ENCODE peak calls at places on chromosome 21, in nine cellular contexts. One of them, this sample, is unnamed.

GRCh38 chr21:40049031-40049958 is 182.1 kb downstream of the PCP4 start:
- DNase-seq in tibial nerve: no peak
- DNase-seq in GM06990: no peak
- DNase-seq in fibroblast of villous mesenchyme: no peak
- DNase-seq in CD4-positive, alpha-beta memory T cell: no peak
- DNase-seq in testis: no peak
- DNase-seq in CD4-positive, CD25-positive, alpha-beta regulatory T cell: no peak
- DNase-seq in heart left ventricle: no peak
- DNase-seq in tibial artery: peak
- DNase-seq in this sample: no peak

GRCh38 chr21:35885942-35886541 is 174.3 kb downstream of the SETD4 start:
- DNase-seq in tibial nerve: no peak
- DNase-seq in GM06990: no peak
- DNase-seq in fibroblast of villous mesenchyme: no peak
- DNase-seq in CD4-positive, alpha-beta memory T cell: no peak
- DNase-seq in testis: no peak
- DNase-seq in CD4-positive, CD25-positive, alpha-beta regulatory T cell: no peak
- DNase-seq in heart left ventricle: no peak
- DNase-seq in tibial artery: no peak
- DNase-seq in this sample: no peak

GRCh38 chr21:42478504-42478903 is 17.5 kb downstream of the RSPH1 start:
- DNase-seq in tibial nerve: no peak
- DNase-seq in GM06990: no peak
- DNase-seq in fibroblast of villous mesenchyme: no peak
- DNase-seq in CD4-positive, alpha-beta memory T cell: no peak
- DNase-seq in testis: no peak
- DNase-seq in CD4-positive, CD25-positive, alpha-beta regulatory T cell: no peak
- DNase-seq in heart left ventricle: no peak
- DNase-seq in tibial artery: no peak
- DNase-seq in this sample: no peak

GRCh38 chr21:38619865-38620513 is 121.7 kb upstream of the ERG start:
- DNase-seq in tibial nerve: no peak
- DNase-seq in GM06990: no peak
- DNase-seq in fibroblast of villous mesenchyme: no peak
- DNase-seq in CD4-positive, alpha-beta memory T cell: no peak
- DNase-seq in testis: peak
- DNase-seq in CD4-positive, CD25-positive, alpha-beta regulatory T cell: no peak
- DNase-seq in heart left ventricle: no peak
- DNase-seq in tibial artery: peak
- DNase-seq in this sample: peak

GRCh38 chr21:35375115-35375514 is 326.0 kb upstream of the RUNX1 start:
- DNase-seq in tibial nerve: no peak
- DNase-seq in GM06990: no peak
- DNase-seq in fibroblast of villous mesenchyme: peak
- DNase-seq in CD4-positive, alpha-beta memory T cell: no peak
- DNase-seq in testis: no peak
- DNase-seq in CD4-positive, CD25-positive, alpha-beta regulatory T cell: no peak
- DNase-seq in heart left ventricle: no peak
- DNase-seq in tibial artery: no peak
- DNase-seq in this sample: no peak

GRCh38 chr21:38679531-38679930 is 126.2 kb upstream of the ETS2 start:
- DNase-seq in tibial nerve: no peak
- DNase-seq in GM06990: peak
- DNase-seq in fibroblast of villous mesenchyme: peak
- DNase-seq in CD4-positive, alpha-beta memory T cell: no peak
- DNase-seq in testis: no peak
- DNase-seq in CD4-positive, CD25-positive, alpha-beta regulatory T cell: no peak
- DNase-seq in heart left ventricle: no peak
- DNase-seq in tibial artery: no peak
- DNase-seq in this sample: peak

GRCh38 chr21:38894899-38895298 is 89.2 kb downstream of the ETS2 start:
- DNase-seq in tibial nerve: no peak
- DNase-seq in GM06990: no peak
- DNase-seq in fibroblast of villous mesenchyme: no peak
- DNase-seq in CD4-positive, alpha-beta memory T cell: no peak
- DNase-seq in testis: no peak
- DNase-seq in CD4-positive, CD25-positive, alpha-beta regulatory T cell: no peak
- DNase-seq in heart left ventricle: no peak
- DNase-seq in tibial artery: no peak
- DNase-seq in this sample: no peak

GRCh38 chr21:29718081-29718815 is 221.5 kb downstream of the GRIK1 start:
- DNase-seq in tibial nerve: no peak
- DNase-seq in GM06990: no peak
- DNase-seq in fibroblast of villous mesenchyme: peak
- DNase-seq in CD4-positive, alpha-beta memory T cell: no peak
- DNase-seq in testis: no peak
- DNase-seq in CD4-positive, CD25-positive, alpha-beta regulatory T cell: no peak
- DNase-seq in heart left ventricle: no peak
- DNase-seq in tibial artery: no peak
- DNase-seq in this sample: peak

GRCh38 chr21:37742532-37742931 is 173.7 kb downstream of the KCNJ6 start:
- DNase-seq in tibial nerve: no peak
- DNase-seq in GM06990: no peak
- DNase-seq in fibroblast of villous mesenchyme: no peak
- DNase-seq in CD4-positive, alpha-beta memory T cell: no peak
- DNase-seq in testis: no peak
- DNase-seq in CD4-positive, CD25-positive, alpha-beta regulatory T cell: no peak
- DNase-seq in heart left ventricle: no peak
- DNase-seq in tibial artery: no peak
- DNase-seq in this sample: no peak

GRCh38 chr21:39313042-39313456 is 383 bp downstream of the BRWD1 start:
- DNase-seq in tibial nerve: no peak
- DNase-seq in GM06990: no peak
- DNase-seq in fibroblast of villous mesenchyme: no peak
- DNase-seq in CD4-positive, alpha-beta memory T cell: peak
- DNase-seq in testis: peak
- DNase-seq in CD4-positive, CD25-positive, alpha-beta regulatory T cell: no peak
- DNase-seq in heart left ventricle: peak
- DNase-seq in tibial artery: peak
- DNase-seq in this sample: peak

GRCh38 chr21:38861006-38861405 is 55.3 kb downstream of the ETS2 start:
- DNase-seq in tibial nerve: no peak
- DNase-seq in GM06990: no peak
- DNase-seq in fibroblast of villous mesenchyme: no peak
- DNase-seq in CD4-positive, alpha-beta memory T cell: no peak
- DNase-seq in testis: no peak
- DNase-seq in CD4-positive, CD25-positive, alpha-beta regulatory T cell: no peak
- DNase-seq in heart left ventricle: peak
- DNase-seq in tibial artery: no peak
- DNase-seq in this sample: no peak

GRCh38 chr21:36966846-36967657 is 583 bp upstream of the HLCS start:
- DNase-seq in tibial nerve: no peak
- DNase-seq in GM06990: no peak
- DNase-seq in fibroblast of villous mesenchyme: peak
- DNase-seq in CD4-positive, alpha-beta memory T cell: no peak
- DNase-seq in testis: peak
- DNase-seq in CD4-positive, CD25-positive, alpha-beta regulatory T cell: no peak
- DNase-seq in heart left ventricle: no peak
- DNase-seq in tibial artery: no peak
- DNase-seq in this sample: no peak

GRCh38 chr21:43717166-43717853 is 1.6 kb upstream of the PDXK start:
- DNase-seq in tibial nerve: no peak
- DNase-seq in GM06990: no peak
- DNase-seq in fibroblast of villous mesenchyme: no peak
- DNase-seq in CD4-positive, alpha-beta memory T cell: no peak
- DNase-seq in testis: no peak
- DNase-seq in CD4-positive, CD25-positive, alpha-beta regulatory T cell: no peak
- DNase-seq in heart left ventricle: peak
- DNase-seq in tibial artery: no peak
- DNase-seq in this sample: no peak

GRCh38 chr21:42174173-42174572 is 44.8 kb upstream of the ABCG1 start:
- DNase-seq in tibial nerve: no peak
- DNase-seq in GM06990: no peak
- DNase-seq in fibroblast of villous mesenchyme: no peak
- DNase-seq in CD4-positive, alpha-beta memory T cell: no peak
- DNase-seq in testis: peak
- DNase-seq in CD4-positive, CD25-positive, alpha-beta regulatory T cell: no peak
- DNase-seq in heart left ventricle: peak
- DNase-seq in tibial artery: no peak
- DNase-seq in this sample: no peak

GRCh38 chr21:10418649-10419048 is 102.7 kb upstream of the TPTE start:
- DNase-seq in tibial nerve: no peak
- DNase-seq in GM06990: no peak
- DNase-seq in fibroblast of villous mesenchyme: no peak
- DNase-seq in CD4-positive, alpha-beta memory T cell: no peak
- DNase-seq in testis: no peak
- DNase-seq in CD4-positive, CD25-positive, alpha-beta regulatory T cell: no peak
- DNase-seq in heart left ventricle: no peak
- DNase-seq in tibial artery: peak
- DNase-seq in this sample: no peak

DNA sequence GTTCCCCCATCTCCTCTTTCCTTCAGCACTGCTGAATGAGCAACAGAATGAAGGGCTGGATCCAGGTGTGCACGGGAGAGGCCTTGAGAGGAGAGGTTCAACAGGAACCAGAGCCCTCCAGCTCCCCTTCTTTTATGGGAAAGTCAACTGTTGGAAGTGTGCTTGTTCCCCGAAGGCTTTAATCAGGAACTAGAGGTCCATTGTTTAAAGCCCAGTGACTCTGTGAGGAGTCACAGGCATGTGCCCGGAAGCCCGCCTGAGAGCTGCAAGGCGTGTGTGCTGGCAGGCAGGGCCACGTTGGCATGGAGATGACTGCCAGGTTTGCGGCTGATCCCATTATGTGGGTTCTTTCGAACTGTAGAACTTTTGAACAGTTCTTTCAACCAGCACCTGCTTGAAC is 3.2 kb downstream of the BACE2 start:
- DNase-seq in tibial nerve: no peak
- DNase-seq in GM06990: no peak
- DNase-seq in fibroblast of villous mesenchyme: no peak
- DNase-seq in CD4-positive, alpha-beta memory T cell: no peak
- DNase-seq in testis: no peak
- DNase-seq in CD4-positive, CD25-positive, alpha-beta regulatory T cell: no peak
- DNase-seq in heart left ventricle: no peak
- DNase-seq in tibial artery: peak
- DNase-seq in this sample: no peak
- H3K4me3 ChIP-seq in tibial nerve: no peak
- H3K4me3 ChIP-seq in GM06990: no peak
- H3K4me3 ChIP-seq in fibroblast of villous mesenchyme: no peak
- H3K4me3 ChIP-seq in CD4-positive, alpha-beta memory T cell: no peak
- H3K4me3 ChIP-seq in testis: no peak
- H3K4me3 ChIP-seq in CD4-positive, CD25-positive, alpha-beta regulatory T cell: no peak
- H3K4me3 ChIP-seq in heart left ventricle: no peak
- H3K4me3 ChIP-seq in tibial artery: peak
- H3K4me3 ChIP-seq in this sample: no peak

GRCh38 chr21:28627691-28628090 is 365.0 kb downstream of the LTN1 start:
- DNase-seq in tibial nerve: no peak
- DNase-seq in GM06990: no peak
- DNase-seq in fibroblast of villous mesenchyme: no peak
- DNase-seq in CD4-positive, alpha-beta memory T cell: no peak
- DNase-seq in testis: no peak
- DNase-seq in CD4-positive, CD25-positive, alpha-beta regulatory T cell: no peak
- DNase-seq in heart left ventricle: no peak
- DNase-seq in tibial artery: no peak
- DNase-seq in this sample: no peak
- H3K4me3 ChIP-seq in tibial nerve: no peak
- H3K4me3 ChIP-seq in GM06990: no peak
- H3K4me3 ChIP-seq in fibroblast of villous mesenchyme: no peak
- H3K4me3 ChIP-seq in CD4-positive, alpha-beta memory T cell: no peak
- H3K4me3 ChIP-seq in testis: no peak
- H3K4me3 ChIP-seq in CD4-positive, CD25-positive, alpha-beta regulatory T cell: no peak
- H3K4me3 ChIP-seq in heart left ventricle: no peak
- H3K4me3 ChIP-seq in tibial artery: no peak
- H3K4me3 ChIP-seq in this sample: no peak

DNA sequence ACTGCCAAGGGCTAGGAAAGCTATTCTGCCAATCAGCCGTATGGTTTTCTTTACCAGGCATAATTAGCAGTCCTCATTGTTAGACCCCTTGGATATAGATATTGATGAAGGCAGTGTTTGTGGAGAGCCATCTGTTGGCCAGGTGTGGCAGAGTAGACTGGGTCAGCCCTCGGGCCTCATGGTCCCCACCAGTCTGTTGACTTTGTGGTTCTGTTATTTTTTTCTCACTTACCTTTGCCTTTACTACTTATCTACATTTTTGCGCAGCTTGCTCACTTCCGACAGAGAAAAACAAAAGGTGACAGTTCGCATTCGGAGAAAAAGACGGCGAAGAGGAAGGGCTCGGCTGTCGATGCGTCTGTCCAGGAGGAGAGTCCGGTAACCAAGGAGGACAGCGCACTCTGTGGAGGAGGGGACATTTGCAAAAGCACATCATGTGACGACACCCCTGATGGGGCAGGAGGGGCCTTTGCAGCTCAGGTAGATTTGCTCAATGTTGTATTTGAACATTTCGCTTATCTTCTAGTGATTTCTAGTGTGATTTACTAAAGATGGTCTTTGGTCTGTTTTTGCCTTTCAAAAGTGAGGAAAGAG is 2.3 kb downstream of the PCNT start:
- DNase-seq in tibial nerve: no peak
- DNase-seq in GM06990: no peak
- DNase-seq in fibroblast of villous mesenchyme: no peak
- DNase-seq in CD4-positive, alpha-beta memory T cell: no peak
- DNase-seq in testis: no peak
- DNase-seq in CD4-positive, CD25-positive, alpha-beta regulatory T cell: no peak
- DNase-seq in heart left ventricle: no peak
- DNase-seq in tibial artery: no peak
- DNase-seq in this sample: no peak
- H3K4me3 ChIP-seq in tibial nerve: no peak
- H3K4me3 ChIP-seq in GM06990: no peak
- H3K4me3 ChIP-seq in fibroblast of villous mesenchyme: no peak
- H3K4me3 ChIP-seq in CD4-positive, alpha-beta memory T cell: no peak
- H3K4me3 ChIP-seq in testis: no peak
- H3K4me3 ChIP-seq in CD4-positive, CD25-positive, alpha-beta regulatory T cell: no peak
- H3K4me3 ChIP-seq in heart left ventricle: no peak
- H3K4me3 ChIP-seq in tibial artery: no peak
- H3K4me3 ChIP-seq in this sample: no peak

GRCh38 chr21:45634511-45635183 is 8.9 kb upstream of the PCBP3 start:
- DNase-seq in tibial nerve: no peak
- DNase-seq in GM06990: no peak
- DNase-seq in fibroblast of villous mesenchyme: peak
- DNase-seq in CD4-positive, alpha-beta memory T cell: no peak
- DNase-seq in testis: no peak
- DNase-seq in CD4-positive, CD25-positive, alpha-beta regulatory T cell: no peak
- DNase-seq in heart left ventricle: no peak
- DNase-seq in tibial artery: no peak
- DNase-seq in this sample: peak
- H3K4me3 ChIP-seq in tibial nerve: no peak
- H3K4me3 ChIP-seq in GM06990: no peak
- H3K4me3 ChIP-seq in fibroblast of villous mesenchyme: no peak
- H3K4me3 ChIP-seq in CD4-positive, alpha-beta memory T cell: no peak
- H3K4me3 ChIP-seq in testis: no peak
- H3K4me3 ChIP-seq in CD4-positive, CD25-positive, alpha-beta regulatory T cell: no peak
- H3K4me3 ChIP-seq in heart left ventricle: no peak
- H3K4me3 ChIP-seq in tibial artery: no peak
- H3K4me3 ChIP-seq in this sample: no peak

GRCh38 chr21:33937931-33938339 is 22.3 kb upstream of the ATP5PO start:
- DNase-seq in tibial nerve: no peak
- DNase-seq in GM06990: no peak
- DNase-seq in fibroblast of villous mesenchyme: no peak
- DNase-seq in CD4-positive, alpha-beta memory T cell: peak
- DNase-seq in testis: no peak
- DNase-seq in CD4-positive, CD25-positive, alpha-beta regulatory T cell: peak
- DNase-seq in heart left ventricle: no peak
- DNase-seq in tibial artery: no peak
- DNase-seq in this sample: no peak
- H3K4me3 ChIP-seq in tibial nerve: no peak
- H3K4me3 ChIP-seq in GM06990: no peak
- H3K4me3 ChIP-seq in fibroblast of villous mesenchyme: no peak
- H3K4me3 ChIP-seq in CD4-positive, alpha-beta memory T cell: no peak
- H3K4me3 ChIP-seq in testis: no peak
- H3K4me3 ChIP-seq in CD4-positive, CD25-positive, alpha-beta regulatory T cell: peak
- H3K4me3 ChIP-seq in heart left ventricle: no peak
- H3K4me3 ChIP-seq in tibial artery: no peak
- H3K4me3 ChIP-seq in this sample: no peak